ENCODE peak calls at places on chromosome 19, in seven cellular contexts. T is activated naive CD4-positive, alpha-beta T cell treated with anti-CD3 and anti-CD28 coated beads for 36 hours; S is mesothelial cell of epicardium; L is stimulated activated CD4-positive, alpha-beta T cell treated with anti-CD3 and anti-CD28 coated beads, TNF-alpha, amount 100 ng/mL, for 1 hour; Y is COLO829; R is stimulated activated naive B cell treated with anti-CD40 and anti-IgM and Interleukin-4, amounts not matched to agents 10 μg/mL and 1 μg/mL and 100 μg/mL, for 72 hours; N is bronchial epithelial cell. O is an unnamed sample.

GRCh38 chr19:18297308-18297707 is 15.9 kb upstream of the JUND start:
- DNase-seq in T (no peak), S (no peak), L (no peak), Y (no peak), R (no peak), N (no peak), O (no peak)

GRCh38 chr19:11092181-11092538 is 2.9 kb downstream of the LDLR start:
- DNase-seq in T (peak), S (no peak), L (no peak), Y (peak), R (no peak), N (peak), O (peak)

GRCh38 chr19:39341122-39341719 is 1.0 kb upstream of the SAMD4B start:
- DNase-seq in T (peak), S (no peak), L (no peak), Y (no peak), R (no peak), N (no peak), O (no peak)

GRCh38 chr19:36060430-36060829 is 5.7 kb downstream of the WDR62 start:
- DNase-seq in T (peak), S (no peak), L (no peak), Y (peak), R (no peak), N (peak), O (peak)

GRCh38 chr19:38786572-38787265 is 2.3 kb upstream of the LGALS7B start:
- DNase-seq in T (no peak), S (no peak), L (no peak), Y (no peak), R (no peak), N (peak), O (no peak)

GRCh38 chr19:11125994-11126685 is 29.4 kb downstream of the SPC24 start:
- DNase-seq in T (peak), S (peak), L (peak), Y (peak), R (peak), N (no peak), O (peak)

GRCh38 chr19:38267780-38268430 is 3.5 kb downstream of the SPINT2 start:
- DNase-seq in T (no peak), S (no peak), L (no peak), Y (no peak), R (no peak), N (no peak), O (no peak)

GRCh38 chr19:7590256-7590655 is 5.4 kb upstream of the CAMSAP3 start:
- DNase-seq in T (no peak), S (no peak), L (no peak), Y (no peak), R (no peak), N (peak), O (no peak)

GRCh38 chr19:19464339-19465098 is 50.8 kb downstream of the TSSK6 start:
- DNase-seq in T (no peak), S (no peak), L (no peak), Y (peak), R (no peak), N (peak), O (peak)

GRCh38 chr19:6489278-6490061 is 7.9 kb upstream of the DENND1C start:
- DNase-seq in T (peak), S (no peak), L (no peak), Y (no peak), R (no peak), N (no peak), O (no peak)

GRCh38 chr19:33444993-33445751 is 71.7 kb downstream of the CEBPG start:
- DNase-seq in T (no peak), S (no peak), L (no peak), Y (no peak), R (no peak), N (no peak), O (no peak)

GRCh38 chr19:31015778-31016177 is 333.5 kb downstream of the TSHZ3 start:
- DNase-seq in T (no peak), S (no peak), L (no peak), Y (no peak), R (no peak), N (no peak), O (no peak)

GRCh38 chr19:49676136-49676689 is 858 bp upstream of the PRMT1 start:
- DNase-seq in T (peak), S (no peak), L (peak), Y (peak), R (no peak), N (peak), O (no peak)

GRCh38 chr19:43934055-43934984 is 762 bp downstream of the ZNF45 start:
- DNase-seq in T (no peak), S (no peak), L (no peak), Y (peak), R (no peak), N (peak), O (no peak)

GRCh38 chr19:42271045-42271419 is 2.0 kb downstream of the CIC start:
- DNase-seq in T (no peak), S (no peak), L (no peak), Y (no peak), R (no peak), N (no peak), O (no peak)

GRCh38 chr19:41341669-41342490 is 11.8 kb downstream of the TGFB1 start:
- DNase-seq in T (peak), S (no peak), L (no peak), Y (no peak), R (no peak), N (no peak), O (no peak)

GRCh38 chr19:40601061-40601973 is at the start of gene LTBP4:
- DNase-seq in T (no peak), S (no peak), L (no peak), Y (no peak), R (no peak), N (no peak), O (no peak)

GRCh38 chr19:14381689-14382474 is 638 bp downstream of the ADGRE5 start:
- DNase-seq in T (peak), S (no peak), L (peak), Y (no peak), R (peak), N (peak), O (no peak)

GRCh38 chr19:8370176-8371010 is 6.4 kb downstream of the ANGPTL4 start:
- DNase-seq in T (no peak), S (no peak), L (no peak), Y (no peak), R (no peak), N (no peak), O (no peak)

GRCh38 chr19:35669566-35669965 is 3.2 kb downstream of the UPK1A start:
- DNase-seq in T (no peak), S (no peak), L (no peak), Y (no peak), R (no peak), N (no peak), O (no peak)

GRCh38 chr19:29685326-29685725 is 20.1 kb downstream of the PLEKHF1 start:
- DNase-seq in T (no peak), S (no peak), L (no peak), Y (no peak), R (no peak), N (peak), O (no peak)

GRCh38 chr19:19338082-19338481 is 17.5 kb downstream of the MAU2 start:
- DNase-seq in T (no peak), S (no peak), L (no peak), Y (no peak), R (no peak), N (no peak), O (no peak)

GRCh38 chr19:13098291-13099072 is 4.2 kb downstream of the LYL1 start:
- DNase-seq in T (peak), S (no peak), L (no peak), Y (no peak), R (peak), N (peak), O (peak)

GRCh38 chr19:39971380-39971841 is 446 bp downstream of the PSMC4 start:
- DNase-seq in T (no peak), S (peak), L (no peak), Y (no peak), R (no peak), N (peak), O (peak)

GRCh38 chr19:46288896-46289588 is 7.8 kb upstream of the HIF3A start:
- DNase-seq in T (no peak), S (no peak), L (no peak), Y (peak), R (no peak), N (peak), O (peak)

GRCh38 chr19:246551-246950 is 44.7 kb downstream of the PLPP2 start:
- DNase-seq in T (no peak), S (no peak), L (no peak), Y (no peak), R (peak), N (no peak), O (no peak)

GRCh38 chr19:21568816-21569496 is 63.6 kb downstream of the ZNF429 start:
- DNase-seq in T (peak), S (no peak), L (peak), Y (peak), R (peak), N (peak), O (no peak)

GRCh38 chr19:38543807-38544568 is 73.8 kb downstream of the MAP4K1 start:
- DNase-seq in T (peak), S (no peak), L (no peak), Y (peak), R (peak), N (peak), O (peak)

GRCh38 chr19:1827566-1828278 is 15.6 kb upstream of the ATP8B3 start:
- DNase-seq in T (no peak), S (no peak), L (no peak), Y (no peak), R (no peak), N (no peak), O (no peak)

GRCh38 chr19:33161201-33161600 is 29.3 kb downstream of the WDR88 start:
- DNase-seq in T (no peak), S (no peak), L (no peak), Y (no peak), R (no peak), N (no peak), O (no peak)

GRCh38 chr19:45321848-45322247 is 827 bp downstream of the CKM start:
- DNase-seq in T (no peak), S (no peak), L (no peak), Y (no peak), R (no peak), N (no peak), O (no peak)

GRCh38 chr19:45149129-45149528 is 11.7 kb downstream of the NKPD1 start:
- DNase-seq in T (no peak), S (no peak), L (no peak), Y (no peak), R (no peak), N (no peak), O (no peak)

GRCh38 chr19:1848399-1849131 is at the start of gene REXO1:
- DNase-seq in T (peak), S (peak), L (peak), Y (peak), R (peak), N (peak), O (peak)

GRCh38 chr19:11098861-11099260 is 9.6 kb downstream of the LDLR start:
- DNase-seq in T (no peak), S (no peak), L (no peak), Y (no peak), R (no peak), N (no peak), O (no peak)

GRCh38 chr19:44954649-44955499 is at the start of gene CLPTM1:
- DNase-seq in T (peak), S (peak), L (peak), Y (peak), R (peak), N (peak), O (peak)

GRCh38 chr19:56836059-56836458 is 4.5 kb downstream of the PEG3 start:
- DNase-seq in T (no peak), S (no peak), L (no peak), Y (no peak), R (no peak), N (no peak), O (no peak)

GRCh38 chr19:13139633-13140311 is 10.4 kb downstream of the STX10 start:
- DNase-seq in T (no peak), S (no peak), L (no peak), Y (no peak), R (no peak), N (no peak), O (no peak)

GRCh38 chr19:1133471-1133929 is 29.7 kb downstream of the GPX4 start:
- DNase-seq in T (peak), S (no peak), L (peak), Y (peak), R (peak), N (no peak), O (no peak)

GRCh38 chr19:16571689-16572331 is 405 bp downstream of the SLC35E1 start:
- DNase-seq in T (peak), S (no peak), L (no peak), Y (no peak), R (no peak), N (peak), O (peak)

GRCh38 chr19:23799321-23799720 is 40.6 kb upstream of the ZNF681 start:
- DNase-seq in T (peak), S (no peak), L (peak), Y (no peak), R (peak), N (no peak), O (no peak)